ENCODE peak calls at places on chromosomes 1 and 21, in nine cellular contexts. T is stimulated activated CD4-positive, alpha-beta T cell treated with anti-CD3 and anti-CD28 coated beads, TNF-alpha, amount 100 ng/mL, for 1 hour; L is fibroblast of villous mesenchyme; S is NCI-H2081 treated with DMSO at 0.1 percent for 48 hours; B is GM04504; E is sciatic nerve; U is SW 1271; F is NCI-H510A treated with DMSO at 0.1 percent for 48 hours; K is activated T-cell treated with anti-CD3 and anti-CD28 coated beads for 24 hours. A is an unnamed sample.

GRCh38 chr1:223401873-223402789 is 8.9 kb downstream of the CCDC185 start:
- DNase-seq in F (no peak), B (peak; percentile 43), S (no peak), L (peak; percentile 61), E (no peak), U (no peak), T (no peak), K (peak; percentile 4), A (no peak)

GRCh38 chr1:151829352-151830046 is 2.1 kb downstream of the RORC start:
- DNase-seq in E (no peak), K (no peak), F (no peak), B (no peak), S (no peak), L (no peak), T (no peak), U (no peak), A (no peak)

GRCh38 chr1:234998174-234998741 is 130.4 kb downstream of the TOMM20 start:
- DNase-seq in S (no peak), T (no peak), U (no peak), E (peak; percentile 60), F (no peak), K (no peak), B (no peak), L (peak; percentile 41), A (no peak)

GRCh38 chr21:41610042-41610839 is 102.3 kb upstream of the TMPRSS2 start:
- DNase-seq in K (peak; percentile 6), L (peak; percentile 59), S (no peak), T (no peak), B (no peak), U (no peak), F (peak; percentile 50), E (peak; percentile 73), A (no peak)

GRCh38 chr1:180975551-180975950 is 47.1 kb downstream of the STX6 start:
- DNase-seq in T (no peak), K (no peak), U (no peak), S (no peak), F (no peak), L (peak; percentile 36), B (no peak), E (no peak), A (no peak)

GRCh38 chr21:19109694-19110093 is 706.1 kb upstream of the TMPRSS15 start:
- DNase-seq in L (no peak), B (no peak), S (no peak), E (no peak), U (no peak), F (no peak), K (no peak), T (no peak), A (no peak)

GRCh38 chr1:232462200-232462599 is 167.7 kb downstream of the SIPA1L2 start:
- DNase-seq in S (no peak), F (peak; percentile 51), E (no peak), L (no peak), T (no peak), K (no peak), B (no peak), U (no peak), A (no peak)

GRCh38 chr1:55305735-55306134 is 90.6 kb upstream of the USP24 start:
- DNase-seq in F (no peak), E (no peak), B (no peak), U (no peak), T (no peak), S (no peak), L (no peak), K (no peak), A (no peak)

GRCh38 chr1:59290173-59290954 is 6.5 kb upstream of the FGGY start:
- DNase-seq in F (peak; percentile 53), S (peak; percentile 8), B (no peak), L (peak; percentile 62), T (no peak), K (no peak), E (no peak), U (no peak), A (no peak)

GRCh38 chr1:220271706-220272046 is 577 bp downstream of the RAB3GAP2 start:
- DNase-seq in U (no peak), B (no peak), E (no peak), S (no peak), K (peak; percentile 3), F (no peak), T (no peak), L (peak; percentile 38), A (no peak)

GRCh38 chr1:231446138-231446537 is 24.1 kb upstream of the EGLN1 start:
- DNase-seq in K (no peak), E (no peak), L (peak; percentile 74), T (no peak), B (no peak), S (no peak), F (no peak), U (no peak), A (no peak)

GRCh38 chr1:238701024-238701423 is 685.3 kb upstream of the CHRM3 start:
- DNase-seq in T (no peak), L (no peak), S (no peak), B (no peak), F (no peak), K (no peak), U (no peak), E (no peak), A (no peak)

GRCh38 chr1:3460653-3461237 is 6.3 kb downstream of the ARHGEF16 start:
- DNase-seq in L (peak; percentile 38), T (no peak), K (no peak), S (no peak), B (no peak), U (no peak), E (no peak), F (no peak), A (no peak)

GRCh38 chr1:212070720-212071302 is 35.3 kb downstream of the DTL start:
- DNase-seq in K (no peak), L (peak; percentile 73), U (no peak), S (no peak), E (no peak), T (no peak), B (peak; percentile 21), F (peak; percentile 38), A (no peak)

GRCh38 chr1:86971778-86972177 is 57.3 kb downstream of the HS2ST1 start:
- DNase-seq in F (no peak), K (no peak), S (no peak), B (no peak), E (no peak), U (no peak), L (no peak), T (no peak), A (no peak)

GRCh38 chr1:29653034-29653810 is 416.9 kb downstream of the PTPRU start:
- DNase-seq in E (peak; percentile 30), B (no peak), U (no peak), L (no peak), F (no peak), S (no peak), T (no peak), K (no peak), A (no peak)

GRCh38 chr1:6026095-6026809 is 19.4 kb upstream of the KCNAB2 start:
- DNase-seq in F (peak; percentile 100), B (peak; percentile 51), U (no peak), S (peak; percentile 49), K (peak; percentile 92), L (peak; percentile 8), E (peak; percentile 84), T (peak; percentile 85), A (peak; percentile 97)

GRCh38 chr1:23421752-23422312 is 2.7 kb downstream of the TCEA3 start:
- DNase-seq in E (no peak), B (peak; percentile 54), F (peak; percentile 33), K (no peak), L (peak; percentile 82), U (no peak), T (no peak), S (no peak), A (no peak)

GRCh38 chr21:41597811-41598231 is 89.9 kb upstream of the TMPRSS2 start:
- DNase-seq in F (no peak), E (peak; percentile 45), T (no peak), B (no peak), K (no peak), U (no peak), S (no peak), L (no peak), A (no peak)

A was measured in T-helper 1 cell.